ENCODE peak calls at places on chromosomes 3 and 15, in five cellular contexts. K is mesothelial cell of epicardium, S is tibial nerve, B is HFFc6, X is foreskin fibroblast. M is an unnamed sample.
A peak's percentile ranks its signal among the peaks of the same experiment; 100 is the strongest.

GRCh38 chr3:139460096-139460495 is 16.2 kb downstream of the RBP2 start:
- DNase-seq in K (no peak), S (no peak), B (no peak), X (no peak), M (no peak)

GRCh38 chr3:146550743-146551510 is 6.5 kb upstream of the PLSCR1 start:
- DNase-seq in K (no peak), S (no peak), B (peak; percentile 82), X (peak; percentile 89), M (no peak)

GRCh38 chr15:56243774-56244236 is at the start of gene RFX7:
- DNase-seq in K (peak; percentile 88), S (peak; percentile 44), B (peak; percentile 52), X (peak; percentile 76), M (peak; percentile 82)

GRCh38 chr3:29026959-29027358 is 253.9 kb upstream of the RBMS3 start:
- DNase-seq in K (no peak), S (no peak), B (no peak), X (peak; percentile 0), M (no peak)

GRCh38 chr3:45688194-45688881 is 858 bp upstream of the SACM1L start:
- DNase-seq in K (peak; percentile 62), S (no peak), B (no peak), X (no peak), M (peak; percentile 24)

GRCh38 chr3:115550285-115550741 is 73.0 kb upstream of the GAP43 start:
- DNase-seq in K (no peak), S (peak; percentile 47), B (no peak), X (peak; percentile 49), M (no peak)

GRCh38 chr3:125331243-125331642 is 43.9 kb downstream of the ZNF148 start:
- DNase-seq in K (no peak), S (no peak), B (no peak), X (no peak), M (no peak)

GRCh38 chr3:168863561-168863960 is 767.8 kb upstream of the GOLIM4 start:
- DNase-seq in K (no peak), S (no peak), B (no peak), X (no peak), M (no peak)

GRCh38 chr3:169818330-169818729 is 5.6 kb upstream of the LRRC34 start:
- DNase-seq in K (no peak), S (no peak), B (peak; percentile 28), X (no peak), M (no peak)

GRCh38 chr15:22262613-22263020 is 182.3 kb downstream of the OR4M2 start:
- DNase-seq in K (no peak), S (peak; percentile 8), B (no peak), X (no peak), M (no peak)

GRCh38 chr15:69357773-69358765 is 56.1 kb upstream of the KIF23 start:
- DNase-seq in K (no peak), S (no peak), B (no peak), X (peak; percentile 29), M (no peak)

GRCh38 chr15:85988741-85989140 is 90.9 kb upstream of the AGBL1 start:
- DNase-seq in K (no peak), S (no peak), B (no peak), X (no peak), M (no peak)

GRCh38 chr3:192620300-192620699 is 107.0 kb downstream of the FGF12 start:
- DNase-seq in K (no peak), S (no peak), B (no peak), X (no peak), M (no peak)

GRCh38 chr15:70016511-70016994 is 81.2 kb downstream of the TLE3 start:
- DNase-seq in K (no peak), S (no peak), B (no peak), X (no peak), M (no peak)

GRCh38 chr3:28328188-28329151 is 20.1 kb upstream of the ZCWPW2 start:
- DNase-seq in K (no peak), S (no peak), B (peak; percentile 28), X (peak; percentile 8), M (no peak)

GRCh38 chr3:49493901-49494300 is 23.8 kb downstream of the DAG1 start:
- DNase-seq in K (no peak), S (no peak), B (no peak), X (no peak), M (no peak)

GRCh38 chr15:40252438-40253178 is 13.7 kb downstream of the PAK6 start:
- DNase-seq in K (peak; percentile 59), S (no peak), B (no peak), X (no peak), M (peak; percentile 45)

GRCh38 chr3:101938262-101938847 is 89.0 kb downstream of the NFKBIZ start:
- DNase-seq in K (no peak), S (no peak), B (no peak), X (no peak), M (no peak)

GRCh38 chr3:35965908-35966307 is 326.6 kb downstream of the ARPP21 start:
- DNase-seq in K (no peak), S (peak; percentile 17), B (peak; percentile 39), X (peak; percentile 26), M (no peak)

GRCh38 chr3:52052831-52053306 is 3.5 kb downstream of the DUSP7 start:
- DNase-seq in K (no peak), S (peak; percentile 84), B (peak; percentile 85), X (peak; percentile 84), M (peak; percentile 20)

GRCh38 chr3:79380581-79380980 is 387.2 kb downstream of the ROBO1 start:
- DNase-seq in K (no peak), S (no peak), B (no peak), X (peak; percentile 14), M (no peak)

GRCh38 chr15:40763801-40764765 is at the start of gene GCHFR:
- DNase-seq in K (peak; percentile 77), S (peak; percentile 51), B (peak; percentile 44), X (no peak), M (peak; percentile 64)

GRCh38 chr3:16290827-16291196 is 25.8 kb downstream of the OXNAD1 start:
- DNase-seq in K (no peak), S (no peak), B (no peak), X (no peak), M (no peak)

GRCh38 chr3:16288664-16289063 is 23.7 kb downstream of the OXNAD1 start:
- DNase-seq in K (no peak), S (no peak), B (no peak), X (no peak), M (no peak)

GRCh38 chr3:16289144-16289889 is 24.3 kb downstream of the OXNAD1 start:
- DNase-seq in K (no peak), S (no peak), B (peak; percentile 23), X (peak; percentile 51), M (no peak)

GRCh38 chr3:16286672-16287604 is 21.9 kb downstream of the OXNAD1 start:
- DNase-seq in K (no peak), S (no peak), B (no peak), X (no peak), M (no peak)

DNA sequence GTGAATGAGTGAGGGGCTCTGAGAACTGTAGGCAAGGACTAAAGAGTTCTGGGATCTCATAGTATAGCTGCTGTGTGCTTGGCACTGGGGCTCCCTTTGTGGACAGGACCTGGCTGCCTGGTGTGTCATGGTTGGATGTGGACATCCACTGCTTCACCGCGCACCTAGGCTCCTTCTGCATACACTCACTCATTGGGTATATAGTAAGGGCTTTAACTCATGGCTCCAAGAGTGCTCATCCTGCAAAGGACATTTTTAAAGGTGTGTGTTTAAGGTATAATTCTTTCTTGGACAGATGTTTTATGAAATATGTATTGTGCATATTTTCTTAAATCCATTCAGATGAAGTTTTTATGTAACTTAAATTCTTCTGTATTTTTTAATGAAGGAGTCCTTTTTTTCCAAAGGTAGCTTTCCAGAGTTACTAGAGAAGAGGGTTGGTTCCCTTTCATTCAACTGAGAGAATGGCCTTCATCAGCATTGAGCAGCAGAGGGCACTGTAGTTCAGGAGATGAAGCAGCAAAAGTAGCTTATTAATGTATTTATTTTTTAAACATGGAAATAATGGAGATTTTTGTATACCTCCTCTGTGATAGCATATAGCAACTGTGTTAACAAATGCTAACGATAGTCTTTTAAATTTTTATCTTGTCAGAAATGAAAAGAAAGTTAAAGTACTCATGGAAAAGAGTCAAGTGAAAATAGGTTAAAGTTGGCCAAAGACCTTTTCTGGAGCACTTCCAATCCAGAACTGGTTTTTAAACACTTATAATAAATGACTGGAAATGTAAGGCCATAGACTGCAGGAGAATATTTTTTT is 25.2 kb downstream of the OXNAD1 start:
- DNase-seq in K (peak; percentile 44), S (peak; percentile 85), B (peak; percentile 50), X (peak; percentile 41), M (no peak)
- TF ChIP-seq CTCF in K (peak; percentile 59), S (peak; percentile 66), B (peak; percentile 90), X (peak; percentile 77), M (peak; percentile 51)

DNA sequence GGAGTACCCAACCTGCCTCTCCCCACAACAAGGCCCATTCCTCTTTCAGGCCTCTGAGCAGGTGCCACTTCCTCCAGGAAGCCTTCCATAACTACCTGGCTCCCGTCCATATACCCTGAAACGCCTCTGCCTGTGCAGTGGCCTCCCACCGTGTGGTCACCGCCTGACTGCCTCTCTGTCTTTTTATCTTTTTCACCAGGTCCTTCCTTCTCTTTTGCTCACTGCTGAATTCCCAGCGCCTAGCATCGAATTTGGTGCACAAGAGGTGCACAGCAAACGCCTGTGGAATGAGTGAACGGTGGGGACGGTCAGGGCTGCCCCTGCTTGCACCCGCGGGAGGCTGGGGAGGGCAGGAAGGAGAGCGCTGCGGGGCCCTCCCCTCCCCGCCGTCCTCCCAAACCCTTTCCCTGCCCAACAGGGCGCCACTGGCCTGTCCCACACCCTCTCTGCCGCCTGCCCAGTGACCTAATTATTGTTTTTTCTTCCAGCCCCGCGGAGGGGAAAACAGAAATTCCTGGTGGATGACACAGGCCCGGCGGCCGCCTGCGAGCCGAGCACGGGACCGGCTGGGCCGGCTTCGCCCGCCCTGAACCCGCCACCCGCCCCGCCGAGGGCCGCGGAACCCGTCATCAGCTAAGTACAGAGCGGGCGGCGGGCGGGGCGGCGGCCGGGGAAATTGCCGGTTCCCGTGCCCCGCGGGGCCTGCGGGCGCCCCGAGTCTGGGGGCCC is 140.1 kb downstream of the SMAD6 start:
- DNase-seq in K (peak; percentile 87), S (peak; percentile 77), B (peak; percentile 95), X (peak; percentile 96), M (peak; percentile 40)
- TF ChIP-seq CTCF in K (no peak), S (no peak), B (peak; percentile 11), X (no peak), M (no peak)

DNA sequence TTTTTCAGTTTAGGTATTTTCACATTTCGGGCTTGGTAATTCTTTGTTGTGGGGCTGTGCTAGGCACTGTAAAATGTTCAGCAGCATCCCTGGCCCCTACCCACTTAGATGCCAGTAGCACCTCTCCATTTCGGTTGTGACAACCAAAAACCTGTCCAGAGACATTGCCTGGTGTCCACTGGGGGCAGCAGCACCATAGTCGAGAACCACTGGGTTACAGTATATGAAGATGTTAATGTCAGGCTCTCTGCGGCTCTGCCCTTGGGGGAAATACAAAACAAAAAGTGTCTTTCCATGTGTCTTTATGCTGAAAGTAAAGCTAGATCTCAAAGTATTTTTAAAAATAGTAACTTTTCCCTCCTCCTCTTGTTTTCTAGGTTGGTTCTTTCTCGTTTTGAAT is 177.2 kb downstream of the ITPR1 start:
- DNase-seq in K (no peak), S (no peak), B (no peak), X (no peak), M (no peak)
- TF ChIP-seq CTCF in K (no peak), S (no peak), B (peak; percentile 72), X (peak; percentile 41), M (no peak)

GRCh38 chr15:94412979-94413741 is 181.8 kb downstream of the MCTP2 start:
- DNase-seq in K (no peak), S (no peak), B (no peak), X (no peak), M (no peak)
- TF ChIP-seq CTCF in K (peak; percentile 73), S (peak; percentile 41), B (peak; percentile 67), X (peak; percentile 10), M (no peak)

M was measured in activated B cell treated with CpG ODN at 0.5 μM for 24 hours.